ENCODE peak calls at places on chromosome 7, in seven cellular contexts. One of them, this sample, is unnamed.

GRCh38 chr7:151025924-151026671 is 1.8 kb upstream of the ATG9B start:
- DNase-seq in OCI-LY7: no peak
- DNase-seq in fibroblast of lung: peak; percentile 55
- DNase-seq in prostate gland: no peak
- DNase-seq in A673: no peak
- DNase-seq in fibroblast of the aortic adventitia: no peak
- DNase-seq in fibroblast of villous mesenchyme: no peak
- DNase-seq in this sample: peak; percentile 56

GRCh38 chr7:80611779-80612178 is 26.7 kb upstream of the CD36 start:
- DNase-seq in OCI-LY7: no peak
- DNase-seq in fibroblast of lung: peak; percentile 83
- DNase-seq in prostate gland: peak; percentile 75
- DNase-seq in A673: peak; percentile 49
- DNase-seq in fibroblast of the aortic adventitia: peak; percentile 68
- DNase-seq in fibroblast of villous mesenchyme: peak; percentile 63
- DNase-seq in this sample: peak; percentile 78

GRCh38 chr7:2575046-2575732 is 16.4 kb downstream of the IQCE start:
- DNase-seq in OCI-LY7: no peak
- DNase-seq in fibroblast of lung: no peak
- DNase-seq in prostate gland: no peak
- DNase-seq in A673: no peak
- DNase-seq in fibroblast of the aortic adventitia: no peak
- DNase-seq in fibroblast of villous mesenchyme: no peak
- DNase-seq in this sample: no peak

GRCh38 chr7:3911685-3912084 is 610.6 kb downstream of the SDK1 start:
- DNase-seq in OCI-LY7: no peak
- DNase-seq in fibroblast of lung: peak; percentile 76
- DNase-seq in prostate gland: no peak
- DNase-seq in A673: no peak
- DNase-seq in fibroblast of the aortic adventitia: no peak
- DNase-seq in fibroblast of villous mesenchyme: no peak
- DNase-seq in this sample: peak; percentile 18

GRCh38 chr7:4653771-4654170 is 28.3 kb upstream of the FOXK1 start:
- DNase-seq in OCI-LY7: no peak
- DNase-seq in fibroblast of lung: no peak
- DNase-seq in prostate gland: no peak
- DNase-seq in A673: no peak
- DNase-seq in fibroblast of the aortic adventitia: no peak
- DNase-seq in fibroblast of villous mesenchyme: no peak
- DNase-seq in this sample: no peak

GRCh38 chr7:142375710-142376313 is 118.0 kb upstream of the PRSS58 start:
- DNase-seq in OCI-LY7: no peak
- DNase-seq in fibroblast of lung: no peak
- DNase-seq in prostate gland: no peak
- DNase-seq in A673: no peak
- DNase-seq in fibroblast of the aortic adventitia: peak; percentile 43
- DNase-seq in fibroblast of villous mesenchyme: no peak
- DNase-seq in this sample: no peak

GRCh38 chr7:93715234-93715633 is 140.7 kb upstream of the CALCR start:
- DNase-seq in OCI-LY7: peak; percentile 30
- DNase-seq in fibroblast of lung: peak; percentile 43
- DNase-seq in prostate gland: no peak
- DNase-seq in A673: peak; percentile 68
- DNase-seq in fibroblast of the aortic adventitia: peak; percentile 64
- DNase-seq in fibroblast of villous mesenchyme: peak; percentile 71
- DNase-seq in this sample: peak; percentile 22

GRCh38 chr7:100802951-100803350 is 24.4 kb downstream of the EPHB4 start:
- DNase-seq in OCI-LY7: no peak
- DNase-seq in fibroblast of lung: no peak
- DNase-seq in prostate gland: no peak
- DNase-seq in A673: no peak
- DNase-seq in fibroblast of the aortic adventitia: no peak
- DNase-seq in fibroblast of villous mesenchyme: no peak
- DNase-seq in this sample: no peak

GRCh38 chr7:98907570-98907969 is 29.2 kb downstream of the TRRAP start:
- DNase-seq in OCI-LY7: no peak
- DNase-seq in fibroblast of lung: no peak
- DNase-seq in prostate gland: no peak
- DNase-seq in A673: no peak
- DNase-seq in fibroblast of the aortic adventitia: no peak
- DNase-seq in fibroblast of villous mesenchyme: no peak
- DNase-seq in this sample: no peak

GRCh38 chr7:140041626-140042385 is 20.9 kb downstream of the PARP12 start:
- DNase-seq in OCI-LY7: no peak
- DNase-seq in fibroblast of lung: peak; percentile 65
- DNase-seq in prostate gland: no peak
- DNase-seq in A673: no peak
- DNase-seq in fibroblast of the aortic adventitia: peak; percentile 64
- DNase-seq in fibroblast of villous mesenchyme: no peak
- DNase-seq in this sample: peak; percentile 42

GRCh38 chr7:75638607-75639070 is 100.1 kb downstream of the HIP1 start:
- DNase-seq in OCI-LY7: no peak
- DNase-seq in fibroblast of lung: peak; percentile 48
- DNase-seq in prostate gland: peak; percentile 42
- DNase-seq in A673: peak; percentile 49
- DNase-seq in fibroblast of the aortic adventitia: peak; percentile 30
- DNase-seq in fibroblast of villous mesenchyme: peak; percentile 36
- DNase-seq in this sample: peak; percentile 69

GRCh38 chr7:1245596-1245995 is 12.9 kb downstream of the UNCX start:
- DNase-seq in OCI-LY7: no peak
- DNase-seq in fibroblast of lung: no peak
- DNase-seq in prostate gland: no peak
- DNase-seq in A673: no peak
- DNase-seq in fibroblast of the aortic adventitia: no peak
- DNase-seq in fibroblast of villous mesenchyme: no peak
- DNase-seq in this sample: no peak

GRCh38 chr7:99090811-99091582 is 52.9 kb downstream of the SMURF1 start:
- DNase-seq in OCI-LY7: no peak
- DNase-seq in fibroblast of lung: peak; percentile 62
- DNase-seq in prostate gland: no peak
- DNase-seq in A673: no peak
- DNase-seq in fibroblast of the aortic adventitia: peak; percentile 43
- DNase-seq in fibroblast of villous mesenchyme: no peak
- DNase-seq in this sample: peak; percentile 29

GRCh38 chr7:5997210-5997808 is 11.5 kb downstream of the PMS2 start:
- DNase-seq in OCI-LY7: peak; percentile 75
- DNase-seq in fibroblast of lung: peak; percentile 58
- DNase-seq in prostate gland: peak; percentile 62
- DNase-seq in A673: peak; percentile 82
- DNase-seq in fibroblast of the aortic adventitia: peak; percentile 82
- DNase-seq in fibroblast of villous mesenchyme: peak; percentile 74
- DNase-seq in this sample: peak; percentile 41

GRCh38 chr7:30750574-30751256 is 1.2 kb upstream of the INMT start:
- DNase-seq in OCI-LY7: no peak
- DNase-seq in fibroblast of lung: peak; percentile 93
- DNase-seq in prostate gland: peak; percentile 17
- DNase-seq in A673: no peak
- DNase-seq in fibroblast of the aortic adventitia: peak; percentile 98
- DNase-seq in fibroblast of villous mesenchyme: peak; percentile 94
- DNase-seq in this sample: peak; percentile 98

GRCh38 chr7:140696024-140696678 is 357 bp upstream of the NDUFB2 start:
- DNase-seq in OCI-LY7: peak; percentile 91
- DNase-seq in fibroblast of lung: peak; percentile 91
- DNase-seq in prostate gland: peak; percentile 92
- DNase-seq in A673: peak; percentile 96
- DNase-seq in fibroblast of the aortic adventitia: peak; percentile 83
- DNase-seq in fibroblast of villous mesenchyme: peak; percentile 94
- DNase-seq in this sample: peak; percentile 91

GRCh38 chr7:128410092-128410665 is 397 bp upstream of the IMPDH1 start:
- DNase-seq in OCI-LY7: peak; percentile 18
- DNase-seq in fibroblast of lung: peak; percentile 87
- DNase-seq in prostate gland: peak; percentile 48
- DNase-seq in A673: peak; percentile 81
- DNase-seq in fibroblast of the aortic adventitia: peak; percentile 81
- DNase-seq in fibroblast of villous mesenchyme: peak; percentile 87
- DNase-seq in this sample: peak; percentile 76

GRCh38 chr7:38007096-38007495 is 86.7 kb downstream of the EPDR1 start:
- DNase-seq in OCI-LY7: no peak
- DNase-seq in fibroblast of lung: peak; percentile 69
- DNase-seq in prostate gland: no peak
- DNase-seq in A673: no peak
- DNase-seq in fibroblast of the aortic adventitia: no peak
- DNase-seq in fibroblast of villous mesenchyme: no peak
- DNase-seq in this sample: no peak

GRCh38 chr7:106178593-106179134 is 66.6 kb upstream of the SYPL1 start:
- DNase-seq in OCI-LY7: peak; percentile 33
- DNase-seq in fibroblast of lung: peak; percentile 47
- DNase-seq in prostate gland: peak; percentile 71
- DNase-seq in A673: peak; percentile 39
- DNase-seq in fibroblast of the aortic adventitia: peak; percentile 69
- DNase-seq in fibroblast of villous mesenchyme: peak; percentile 63
- DNase-seq in this sample: peak; percentile 82

GRCh38 chr7:84238611-84239010 is 44.0 kb upstream of the SEMA3A start:
- DNase-seq in OCI-LY7: no peak
- DNase-seq in fibroblast of lung: no peak
- DNase-seq in prostate gland: no peak
- DNase-seq in A673: no peak
- DNase-seq in fibroblast of the aortic adventitia: no peak
- DNase-seq in fibroblast of villous mesenchyme: no peak
- DNase-seq in this sample: no peak

GRCh38 chr7:122199171-122199570 is 55.1 kb upstream of the AASS start:
- DNase-seq in OCI-LY7: no peak
- DNase-seq in fibroblast of lung: peak; percentile 27
- DNase-seq in prostate gland: no peak
- DNase-seq in A673: no peak
- DNase-seq in fibroblast of the aortic adventitia: peak; percentile 43
- DNase-seq in fibroblast of villous mesenchyme: peak; percentile 20
- DNase-seq in this sample: no peak

GRCh38 chr7:75531359-75531821 is 39.3 kb downstream of the SPDYE5 start:
- DNase-seq in OCI-LY7: no peak
- DNase-seq in fibroblast of lung: peak; percentile 14
- DNase-seq in prostate gland: no peak
- DNase-seq in A673: peak; percentile 14
- DNase-seq in fibroblast of the aortic adventitia: no peak
- DNase-seq in fibroblast of villous mesenchyme: no peak
- DNase-seq in this sample: peak; percentile 41

GRCh38 chr7:149610441-149611011 is 112.9 kb upstream of the ZNF746 start:
- DNase-seq in OCI-LY7: no peak
- DNase-seq in fibroblast of lung: peak; percentile 37
- DNase-seq in prostate gland: peak; percentile 48
- DNase-seq in A673: no peak
- DNase-seq in fibroblast of the aortic adventitia: peak; percentile 48
- DNase-seq in fibroblast of villous mesenchyme: no peak
- DNase-seq in this sample: no peak

GRCh38 chr7:149620961-149621360 is 123.4 kb upstream of the ZNF746 start:
- DNase-seq in OCI-LY7: no peak
- DNase-seq in fibroblast of lung: no peak
- DNase-seq in prostate gland: no peak
- DNase-seq in A673: no peak
- DNase-seq in fibroblast of the aortic adventitia: no peak
- DNase-seq in fibroblast of villous mesenchyme: no peak
- DNase-seq in this sample: no peak

GRCh38 chr7:149616898-149617297 is 119.3 kb upstream of the ZNF746 start:
- DNase-seq in OCI-LY7: peak; percentile 18
- DNase-seq in fibroblast of lung: no peak
- DNase-seq in prostate gland: peak; percentile 26
- DNase-seq in A673: no peak
- DNase-seq in fibroblast of the aortic adventitia: no peak
- DNase-seq in fibroblast of villous mesenchyme: no peak
- DNase-seq in this sample: no peak

GRCh38 chr7:149621776-149622175 is 124.2 kb upstream of the ZNF746 start:
- DNase-seq in OCI-LY7: no peak
- DNase-seq in fibroblast of lung: no peak
- DNase-seq in prostate gland: no peak
- DNase-seq in A673: no peak
- DNase-seq in fibroblast of the aortic adventitia: no peak
- DNase-seq in fibroblast of villous mesenchyme: no peak
- DNase-seq in this sample: no peak

GRCh38 chr7:149615690-149616270 is 118.2 kb upstream of the ZNF746 start:
- DNase-seq in OCI-LY7: no peak
- DNase-seq in fibroblast of lung: no peak
- DNase-seq in prostate gland: no peak
- DNase-seq in A673: no peak
- DNase-seq in fibroblast of the aortic adventitia: no peak
- DNase-seq in fibroblast of villous mesenchyme: no peak
- DNase-seq in this sample: no peak
- TF ChIP-seq CTCF in OCI-LY7: no peak
- TF ChIP-seq CTCF in fibroblast of lung: no peak
- TF ChIP-seq CTCF in prostate gland: no peak
- TF ChIP-seq CTCF in A673: peak; percentile 9
- TF ChIP-seq CTCF in fibroblast of the aortic adventitia: no peak
- TF ChIP-seq CTCF in fibroblast of villous mesenchyme: no peak
- TF ChIP-seq CTCF in this sample: no peak

DNA sequence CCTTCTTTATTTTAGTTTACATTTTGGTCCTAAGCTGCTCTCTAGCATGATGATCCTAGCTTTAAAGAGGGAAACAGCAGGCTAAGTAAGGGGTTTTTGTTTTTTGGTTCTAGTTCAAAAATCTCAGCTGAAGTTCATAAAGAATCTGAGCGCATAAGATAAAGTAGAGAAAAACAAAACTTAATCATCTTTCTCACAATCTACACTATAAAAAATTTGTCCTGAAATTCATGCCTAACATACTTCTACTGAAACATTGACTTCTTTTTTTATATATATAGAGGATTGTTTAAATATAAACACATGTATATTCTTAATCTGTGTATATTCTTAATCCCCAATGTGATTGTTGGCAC is 6.9 kb upstream of the IGF2BP3 start:
- DNase-seq in OCI-LY7: no peak
- DNase-seq in fibroblast of lung: no peak
- DNase-seq in prostate gland: no peak
- DNase-seq in A673: no peak
- DNase-seq in fibroblast of the aortic adventitia: no peak
- DNase-seq in fibroblast of villous mesenchyme: no peak
- DNase-seq in this sample: no peak
- H3K4me3 ChIP-seq in OCI-LY7: peak overlapping the region; percentile 85
- H3K4me3 ChIP-seq in fibroblast of lung: no peak overlapping the region
- H3K4me3 ChIP-seq in prostate gland: no peak overlapping the region
- H3K4me3 ChIP-seq in A673: peak overlapping the region; percentile 91
- H3K4me3 ChIP-seq in fibroblast of the aortic adventitia: no peak overlapping the region
- H3K4me3 ChIP-seq in fibroblast of villous mesenchyme: no peak overlapping the region
- H3K4me3 ChIP-seq in this sample: no peak overlapping the region

GRCh38 chr7:32045228-32045627 is 25.0 kb downstream of the PDE1C start:
- DNase-seq in OCI-LY7: no peak
- DNase-seq in fibroblast of lung: no peak
- DNase-seq in prostate gland: no peak
- DNase-seq in A673: no peak
- DNase-seq in fibroblast of the aortic adventitia: no peak
- DNase-seq in fibroblast of villous mesenchyme: no peak
- DNase-seq in this sample: no peak
- TF ChIP-seq CTCF in OCI-LY7: no peak
- TF ChIP-seq CTCF in fibroblast of lung: no peak
- TF ChIP-seq CTCF in prostate gland: no peak
- TF ChIP-seq CTCF in A673: no peak
- TF ChIP-seq CTCF in fibroblast of the aortic adventitia: no peak
- TF ChIP-seq CTCF in fibroblast of villous mesenchyme: no peak
- TF ChIP-seq CTCF in this sample: no peak

DNA sequence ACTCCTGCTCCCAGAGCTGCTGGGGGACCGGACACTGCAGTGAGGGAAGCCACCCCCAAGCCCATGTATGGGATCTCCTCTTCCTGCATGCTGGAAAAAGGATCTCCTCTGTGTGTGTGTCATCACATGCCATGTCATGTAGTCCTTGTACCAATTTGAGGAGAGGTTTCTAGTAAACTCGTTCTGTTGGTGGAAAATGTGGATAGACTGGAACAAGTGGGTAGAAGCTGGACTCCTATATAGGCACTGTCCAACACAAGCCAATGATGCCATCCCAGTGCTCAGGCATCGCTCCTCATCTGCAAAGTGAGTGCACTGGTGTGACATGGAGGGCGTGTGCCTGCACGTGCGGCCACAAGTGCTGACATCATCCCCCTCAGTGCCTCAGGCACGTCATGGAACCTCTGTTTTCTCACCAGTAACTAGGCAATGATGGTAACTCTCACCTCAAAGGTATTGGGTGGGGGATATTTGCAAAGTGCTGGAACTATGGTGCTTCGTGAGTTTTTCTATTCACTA is 19.3 kb downstream of the MYO1G start:
- DNase-seq in OCI-LY7: no peak
- DNase-seq in fibroblast of lung: peak; percentile 4
- DNase-seq in prostate gland: no peak
- DNase-seq in A673: no peak
- DNase-seq in fibroblast of the aortic adventitia: no peak
- DNase-seq in fibroblast of villous mesenchyme: no peak
- DNase-seq in this sample: no peak
- H3K4me3 ChIP-seq in OCI-LY7: no peak overlapping the region
- H3K4me3 ChIP-seq in fibroblast of lung: no peak overlapping the region
- H3K4me3 ChIP-seq in prostate gland: no peak overlapping the region
- H3K4me3 ChIP-seq in A673: no peak overlapping the region
- H3K4me3 ChIP-seq in fibroblast of the aortic adventitia: no peak overlapping the region
- H3K4me3 ChIP-seq in fibroblast of villous mesenchyme: no peak overlapping the region
- H3K4me3 ChIP-seq in this sample: no peak overlapping the region